ENCODE peak calls at places on chromosomes 3 and 15, in six cellular contexts. Y, E, M, W, G and F are unnamed samples.

GRCh38 chr3:33722186-33722585 is 4.1 kb upstream of the CLASP2 start:
- DNase-seq in Y (no peak), M (no peak), W (no peak), E (no peak), G (no peak), F (no peak)

GRCh38 chr3:171183042-171183441 is 156.5 kb upstream of the SLC2A2 start:
- DNase-seq in Y (no peak), M (peak), W (no peak), G (no peak), E (peak), F (peak)

GRCh38 chr3:71294919-71295318 is 288.6 kb downstream of the FOXP1 start:
- DNase-seq in E (no peak), M (no peak), Y (no peak), W (no peak), G (no peak), F (no peak)

GRCh38 chr15:73602992-73603391 is 30.2 kb downstream of the NPTN start:
- DNase-seq in Y (no peak), G (no peak), E (no peak), W (no peak), M (no peak), F (no peak)

GRCh38 chr3:33936921-33937210 is 138.4 kb downstream of the PDCD6IP start:
- DNase-seq in Y (no peak), W (no peak), G (no peak), M (no peak), E (no peak), F (no peak)

GRCh38 chr3:72331076-72331475 is 517.2 kb downstream of the SHQ1 start:
- DNase-seq in W (no peak), Y (no peak), E (no peak), G (no peak), M (no peak), F (no peak)

GRCh38 chr3:186247821-186248814 is 113.9 kb downstream of the DGKG start:
- DNase-seq in W (no peak), E (no peak), G (no peak), M (no peak), Y (no peak), F (no peak)

GRCh38 chr3:50612973-50613851 is 1.6 kb upstream of the CISH start:
- DNase-seq in W (no peak), Y (no peak), G (no peak), E (no peak), M (no peak), F (no peak)

GRCh38 chr3:47802734-47803477 is at the start of gene DHX30:
- DNase-seq in E (peak), G (peak), W (no peak), M (peak), Y (peak), F (peak)

GRCh38 chr3:197713477-197713822 is 23.3 kb downstream of the RUBCN start:
- DNase-seq in E (no peak), Y (no peak), G (no peak), W (no peak), M (no peak), F (no peak)
- H3K4me3 ChIP-seq in E (no peak), Y (no peak), G (no peak), W (no peak), M (no peak), F (no peak)

GRCh38 chr15:48358229-48358641 is 27.0 kb downstream of the DUT start:
- DNase-seq in G (no peak), M (peak), E (no peak), Y (no peak), W (no peak), F (no peak)
- H3K4me3 ChIP-seq in G (no peak), M (no peak), E (no peak), Y (no peak), W (no peak), F (no peak)

DNA sequence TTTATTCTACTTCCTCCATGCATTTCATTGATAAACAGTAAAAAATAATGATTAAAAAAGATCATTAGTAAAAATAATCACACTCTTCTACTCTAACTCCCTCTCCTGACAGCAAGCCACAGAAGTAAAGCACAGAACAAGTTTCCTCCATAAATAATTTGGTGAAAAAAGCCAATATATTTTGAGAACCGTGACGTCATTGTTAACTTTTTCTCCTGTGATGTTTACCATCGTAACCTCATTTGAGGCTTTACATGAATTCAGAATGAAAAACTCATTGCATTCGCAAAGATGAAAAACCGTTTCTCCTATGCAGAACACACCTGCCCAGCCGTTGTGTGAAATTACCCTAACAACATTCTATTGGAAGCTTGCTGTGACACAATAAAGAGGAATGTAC is 120.7 kb downstream of the NSUN3 start:
- DNase-seq in E (no peak), Y (no peak), W (no peak), M (no peak), G (no peak), F (no peak)
- H3K4me3 ChIP-seq in E (no peak), Y (no peak), W (no peak), M (no peak), G (no peak), F (no peak)

GRCh38 chr3:183824761-183825379 is 507 bp downstream of the MAP6D1 start:
- DNase-seq in W (no peak), G (peak), M (no peak), Y (no peak), E (no peak), F (no peak)
- H3K4me3 ChIP-seq in W (peak), G (peak), M (peak), Y (peak), E (no peak), F (peak)